ENCODE peak calls at places on chromosome 21, in seven cellular contexts. A, P, H, Z, G, I and B are unnamed samples.

GRCh38 chr21:33543505-33544129 is 779 bp downstream of the SON start:
- DNase-seq in A (no peak), I (no peak), G (no peak), H (no peak), Z (no peak), P (no peak), B (no peak)

GRCh38 chr21:39048064-39048463 is 135.2 kb downstream of the PSMG1 start:
- DNase-seq in Z (no peak), P (peak; percentile 93), I (no peak), A (peak; percentile 92), H (peak; percentile 95), G (peak; percentile 71), B (no peak)

GRCh38 chr21:46483300-46484295 is 24.9 kb downstream of the DIP2A start:
- DNase-seq in I (no peak), P (no peak), H (no peak), Z (no peak), A (no peak), G (peak; percentile 26), B (no peak)

GRCh38 chr21:33383056-33383888 is 19.9 kb upstream of the IFNGR2 start:
- DNase-seq in A (no peak), P (peak; percentile 20), H (peak; percentile 99), I (peak; percentile 47), G (peak; percentile 6), Z (peak; percentile 30), B (peak; percentile 55)

GRCh38 chr21:15370576-15370975 is 305.8 kb upstream of the NRIP1 start:
- DNase-seq in A (no peak), G (no peak), P (no peak), I (no peak), H (no peak), Z (no peak), B (no peak)

GRCh38 chr21:45427331-45428271 is 22.6 kb downstream of the COL18A1 start:
- DNase-seq in A (peak; percentile 82), G (no peak), H (peak; percentile 89), P (peak; percentile 71), I (no peak), Z (no peak), B (no peak)

GRCh38 chr21:38171723-38172344 is 85.0 kb upstream of the KCNJ15 start:
- DNase-seq in H (no peak), P (peak; percentile 78), Z (no peak), I (no peak), G (peak; percentile 31), A (no peak), B (no peak)

GRCh38 chr21:14572206-14572780 is 26.2 kb upstream of the SAMSN1 start:
- DNase-seq in I (no peak), H (no peak), G (no peak), Z (no peak), A (no peak), P (no peak), B (no peak)

GRCh38 chr21:45982758-45983731 is 1.5 kb downstream of the COL6A1 start:
- DNase-seq in G (no peak), P (no peak), A (no peak), Z (no peak), I (no peak), H (no peak), B (no peak)

GRCh38 chr21:45305831-45306230 is 18.1 kb upstream of the POFUT2 start:
- DNase-seq in H (no peak), P (no peak), I (no peak), G (no peak), Z (no peak), A (no peak), B (no peak)

GRCh38 chr21:38286739-38287426 is 30.1 kb downstream of the KCNJ15 start:
- DNase-seq in I (no peak), G (no peak), P (no peak), Z (no peak), H (no peak), A (no peak), B (no peak)

GRCh38 chr21:15552914-15553491 is 176.8 kb upstream of the USP25 start:
- DNase-seq in P (peak; percentile 45), I (peak; percentile 27), A (no peak), G (no peak), H (peak; percentile 38), Z (no peak), B (no peak)

GRCh38 chr21:38365521-38365920 is 108.7 kb downstream of the KCNJ15 start:
- DNase-seq in G (no peak), H (no peak), I (no peak), Z (no peak), P (no peak), A (no peak), B (no peak)

GRCh38 chr21:33197546-33197945 is 32.2 kb upstream of the IFNAR2 start:
- DNase-seq in P (peak; percentile 34), G (peak; percentile 14), Z (no peak), I (no peak), A (no peak), H (no peak), B (no peak)

GRCh38 chr21:15667824-15668223 is 62.0 kb upstream of the USP25 start:
- DNase-seq in H (no peak), G (peak; percentile 9), P (no peak), I (no peak), A (no peak), Z (no peak), B (no peak)

GRCh38 chr21:38438476-38438893 is 59.8 kb downstream of the ERG start:
- DNase-seq in G (peak; percentile 27), A (no peak), I (no peak), P (no peak), H (no peak), Z (no peak), B (no peak)

GRCh38 chr21:37273440-37273839 is 6.3 kb upstream of the VPS26C start:
- DNase-seq in Z (no peak), G (no peak), P (peak; percentile 50), H (no peak), A (no peak), I (no peak), B (no peak)

GRCh38 chr21:33434770-33435360 is 31.7 kb downstream of the IFNGR2 start:
- DNase-seq in A (peak; percentile 48), H (peak; percentile 97), G (no peak), P (no peak), Z (no peak), I (no peak), B (no peak)

GRCh38 chr21:17045214-17045835 is 467.5 kb upstream of the CXADR start:
- DNase-seq in G (peak; percentile 48), H (peak; percentile 6), A (no peak), Z (no peak), I (no peak), P (peak; percentile 38), B (no peak)

GRCh38 chr21:37631319-37632117 is 264.9 kb downstream of the DYRK1A start:
- DNase-seq in H (peak; percentile 98), I (no peak), A (peak; percentile 48), Z (no peak), G (no peak), P (peak; percentile 86), B (no peak)

GRCh38 chr21:17585875-17586450 is 26.7 kb downstream of the BTG3 start:
- DNase-seq in Z (no peak), A (no peak), G (peak; percentile 53), H (peak; percentile 24), I (peak; percentile 33), P (peak; percentile 61), B (no peak)

GRCh38 chr21:15653710-15654109 is 76.1 kb upstream of the USP25 start:
- DNase-seq in Z (no peak), I (no peak), G (no peak), H (no peak), P (no peak), A (no peak), B (no peak)

GRCh38 chr21:45471229-45472052 is 66.5 kb downstream of the COL18A1 start:
- DNase-seq in H (peak; percentile 88), P (no peak), I (no peak), G (no peak), Z (no peak), A (peak; percentile 42), B (no peak)

GRCh38 chr21:33948096-33948950 is 32.7 kb upstream of the ATP5PO start:
- DNase-seq in Z (peak; percentile 55), I (peak; percentile 94), P (peak; percentile 94), G (peak; percentile 82), A (peak; percentile 30), H (no peak), B (peak; percentile 87)

GRCh38 chr21:18608226-18608625 is 204.6 kb upstream of the TMPRSS15 start:
- DNase-seq in P (no peak), G (no peak), A (no peak), H (no peak), Z (no peak), I (no peak), B (no peak)

GRCh38 chr21:31920275-31920674 is 47.5 kb downstream of the HUNK start:
- DNase-seq in P (no peak), Z (no peak), H (no peak), I (no peak), G (no peak), A (no peak), B (no peak)
- H3K27ac ChIP-seq in P (no peak overlapping the region), Z (no peak overlapping the region), H (no peak overlapping the region), I (no peak overlapping the region), G (no peak overlapping the region), A (no peak overlapping the region), B (no peak overlapping the region)

DNA sequence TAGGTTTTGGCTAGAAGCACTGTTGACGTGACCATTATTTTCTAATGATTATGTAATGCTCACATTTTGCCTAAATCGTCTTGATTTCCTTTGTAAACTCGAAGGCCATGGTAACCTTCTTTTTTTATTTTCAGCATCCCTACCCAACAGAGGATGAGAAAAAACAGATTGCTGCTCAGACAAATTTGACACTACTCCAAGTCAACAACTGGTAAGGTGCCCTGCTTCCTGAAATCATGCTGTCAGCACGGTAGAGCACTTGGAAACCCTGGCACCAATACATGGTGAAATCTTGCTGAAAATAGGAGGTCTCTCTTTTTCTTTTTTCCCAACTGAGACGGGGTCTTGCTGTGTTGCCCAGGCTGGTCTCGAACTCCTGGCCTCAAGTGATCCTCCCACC is 50.4 kb downstream of the PKNOX1 start:
- DNase-seq in H (no peak), Z (no peak), A (no peak), I (no peak), G (no peak), P (no peak), B (no peak)
- H3K27ac ChIP-seq in H (no peak overlapping the region), Z (no peak overlapping the region), A (no peak overlapping the region), I (no peak overlapping the region), G (no peak overlapping the region), P (no peak overlapping the region), B (no peak overlapping the region)

DNA sequence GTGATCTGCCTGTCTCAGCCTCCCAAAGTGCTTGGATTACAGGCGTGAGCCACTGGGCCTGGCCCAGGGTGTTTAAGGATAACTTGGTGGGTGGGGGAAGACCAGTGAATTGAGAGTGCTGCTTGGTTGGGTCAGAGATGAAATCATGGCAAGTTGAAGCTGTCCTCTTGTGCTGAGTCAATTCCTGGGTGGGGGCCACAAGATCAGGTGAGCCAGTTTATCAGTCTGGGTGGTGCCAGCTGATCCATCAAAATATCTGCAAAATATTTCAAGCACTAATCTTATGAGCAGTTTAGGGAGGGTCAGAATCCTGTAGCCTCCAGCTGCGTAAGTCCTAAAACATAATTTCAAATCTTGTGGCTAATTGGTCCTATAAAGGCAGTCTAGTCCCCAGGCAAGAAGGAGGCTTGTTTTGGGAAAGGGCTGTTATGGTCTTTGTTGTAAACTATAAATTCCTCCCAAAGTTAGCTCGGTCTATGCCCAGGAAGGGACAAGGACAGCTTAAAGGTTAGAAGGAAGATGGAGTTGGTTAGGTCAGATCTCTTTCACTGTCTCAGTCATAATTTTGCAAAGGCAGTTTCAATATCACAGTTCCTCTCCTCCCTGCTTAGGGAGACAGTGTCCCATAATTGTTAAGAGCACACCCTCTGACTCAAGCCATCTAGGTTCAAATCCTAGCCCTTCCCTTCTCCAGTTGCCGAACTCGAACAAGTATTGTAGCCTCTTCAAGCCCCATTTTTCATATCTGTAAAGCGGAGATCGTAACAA is 66.8 kb upstream of the BACH1 start:
- DNase-seq in Z (no peak), A (no peak), I (no peak), H (no peak), P (no peak), G (no peak), B (no peak)
- H3K27ac ChIP-seq in Z (no peak overlapping the region), A (peak overlapping the region; percentile 75), I (no peak overlapping the region), H (no peak overlapping the region), P (no peak overlapping the region), G (no peak overlapping the region), B (no peak overlapping the region)

GRCh38 chr21:42855143-42855936 is 24.0 kb downstream of the WDR4 start:
- DNase-seq in G (no peak), H (no peak), Z (no peak), A (no peak), P (no peak), I (no peak), B (no peak)
- H3K27ac ChIP-seq in G (no peak overlapping the region), H (no peak overlapping the region), Z (no peak overlapping the region), A (no peak overlapping the region), P (peak overlapping the region; percentile 45), I (no peak overlapping the region), B (no peak overlapping the region)